ENCODE peak calls at places on chromosomes 12 and 14, in seven cellular contexts. I, Y, V, S, H, O and T are unnamed samples.
A peak's percentile ranks its signal among the peaks of the same experiment; 100 is the strongest.

GRCh38 chr12:85794551-85794950 is 41.7 kb downstream of the RASSF9 start:
- DNase-seq in V (no peak), O (peak; percentile 27), I (no peak), H (no peak), Y (no peak), S (peak; percentile 11), T (peak; percentile 87)

GRCh38 chr12:132582582-132583279 is 27.7 kb downstream of the LRCOL1 start:
- DNase-seq in O (no peak), Y (no peak), I (no peak), H (no peak), V (no peak), S (no peak), T (no peak)

GRCh38 chr12:65878540-65878939 is 54.3 kb downstream of the HMGA2 start:
- DNase-seq in I (no peak), S (no peak), Y (no peak), O (peak; percentile 64), H (peak; percentile 68), V (no peak), T (no peak)

GRCh38 chr12:94384030-94384429 is 75.6 kb downstream of the CEP83 start:
- DNase-seq in O (no peak), I (no peak), V (no peak), Y (no peak), S (no peak), H (no peak), T (no peak)

GRCh38 chr12:30806989-30807694 is 52.4 kb upstream of the CAPRIN2 start:
- DNase-seq in V (no peak), Y (no peak), O (peak; percentile 90), I (no peak), S (peak; percentile 88), H (peak; percentile 35), T (peak; percentile 80)

GRCh38 chr14:75450381-75451276 is 22.8 kb downstream of the JDP2 start:
- DNase-seq in S (no peak), Y (peak; percentile 51), V (no peak), H (peak; percentile 95), I (no peak), O (peak; percentile 31), T (peak; percentile 29)

GRCh38 chr12:26668230-26668629 is 164.8 kb downstream of the ITPR2 start:
- DNase-seq in I (no peak), V (no peak), H (no peak), S (no peak), O (no peak), Y (no peak), T (no peak)

GRCh38 chr14:51849095-51849494 is 11.3 kb upstream of the GNG2 start:
- DNase-seq in S (peak; percentile 52), Y (no peak), V (no peak), I (no peak), O (no peak), H (no peak), T (no peak)

GRCh38 chr12:96036765-96037455 is 1.5 kb upstream of the LTA4H start:
- DNase-seq in Y (no peak), H (no peak), O (no peak), I (no peak), V (no peak), S (peak; percentile 56), T (no peak)

GRCh38 chr14:90421001-90421580 is 24.3 kb downstream of the CALM1 start:
- DNase-seq in I (no peak), O (no peak), S (no peak), Y (no peak), H (no peak), V (no peak), T (no peak)

GRCh38 chr12:127640181-127640886 is 626.6 kb upstream of the TMEM132C start:
- DNase-seq in Y (no peak), I (no peak), H (no peak), V (no peak), O (no peak), S (peak; percentile 68), T (peak; percentile 68)

GRCh38 chr14:65696801-65697200 is 284.3 kb downstream of the FUT8 start:
- DNase-seq in S (peak; percentile 54), H (no peak), V (peak; percentile 20), I (no peak), O (no peak), Y (no peak), T (no peak)

GRCh38 chr12:89648211-89648930 is 60.3 kb downstream of the ATP2B1 start:
- DNase-seq in O (peak; percentile 61), S (no peak), Y (no peak), I (no peak), V (no peak), H (no peak), T (no peak)

GRCh38 chr14:38210587-38211257 is 3.0 kb downstream of the SSTR1 start:
- DNase-seq in Y (no peak), S (peak; percentile 66), I (no peak), V (no peak), O (peak; percentile 48), H (peak; percentile 13), T (no peak)

GRCh38 chr14:63276492-63277342 is 42.0 kb downstream of the GPHB5 start:
- DNase-seq in H (no peak), I (peak; percentile 35), O (peak; percentile 76), V (no peak), S (peak; percentile 79), Y (no peak), T (peak; percentile 45)

GRCh38 chr14:103510311-103511021 is 12.2 kb downstream of the CKB start:
- DNase-seq in S (no peak), H (no peak), I (no peak), V (no peak), Y (no peak), O (no peak), T (no peak)
- TF ChIP-seq CTCF in S (no peak), H (no peak), I (no peak), V (no peak), Y (no peak), O (no peak), T (no peak)

GRCh38 chr12:21599143-21599999 is 5.3 kb downstream of the GYS2 start:
- DNase-seq in H (no peak), I (no peak), V (no peak), Y (no peak), S (no peak), O (no peak), T (no peak)
- H3K4me3 ChIP-seq in H (no peak overlapping the region), I (no peak overlapping the region), V (no peak overlapping the region), Y (no peak overlapping the region), S (no peak overlapping the region), O (no peak overlapping the region), T (no peak overlapping the region)

DNA sequence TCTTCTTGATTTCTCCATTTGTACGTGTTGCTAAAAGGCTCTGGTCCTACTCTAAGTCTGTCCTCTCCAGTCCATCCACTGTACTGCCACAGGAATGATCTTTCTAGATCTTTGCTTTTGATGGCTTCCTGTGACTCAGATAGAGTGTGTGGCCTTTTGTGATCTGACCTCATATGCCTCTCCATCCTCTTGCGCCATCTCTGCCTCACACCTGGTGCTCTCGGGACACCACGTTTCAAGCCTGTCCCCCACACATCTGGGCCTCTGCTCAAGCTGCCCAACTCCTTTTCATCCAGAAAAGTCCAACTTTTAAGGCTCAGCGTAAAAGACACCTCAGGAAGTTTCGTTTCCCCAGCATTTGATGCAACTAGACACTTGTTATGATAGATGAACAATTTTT is 39.0 kb downstream of the DCAF4 start:
- DNase-seq in I (no peak), Y (no peak), S (peak; percentile 68), V (no peak), H (no peak), O (peak; percentile 33), T (no peak)
- TF ChIP-seq CTCF in I (no peak), Y (no peak), S (no peak), V (no peak), H (no peak), O (no peak), T (no peak)

GRCh38 chr14:103718572-103718971 is 3.0 kb downstream of the ZFYVE21 start:
- DNase-seq in S (no peak), V (no peak), O (no peak), Y (no peak), I (no peak), H (no peak), T (peak; percentile 56)

GRCh38 chr14:103714063-103714724 is 1.1 kb downstream of the XRCC3 start:
- DNase-seq in I (no peak), O (no peak), Y (no peak), H (no peak), V (no peak), S (no peak), T (no peak)

GRCh38 chr14:103715052-103716000 is at the start of the genes XRCC3 and ZFYVE21:
- DNase-seq in H (peak; percentile 100), O (peak; percentile 100), I (peak; percentile 99), V (peak; percentile 97), S (peak; percentile 100), Y (peak; percentile 100), T (peak; percentile 98)

GRCh38 chr14:103716091-103716801 is 636 bp downstream of the ZFYVE21 start:
- DNase-seq in S (no peak), Y (peak; percentile 45), I (no peak), H (peak; percentile 51), V (no peak), O (peak; percentile 21), T (no peak)

DNA sequence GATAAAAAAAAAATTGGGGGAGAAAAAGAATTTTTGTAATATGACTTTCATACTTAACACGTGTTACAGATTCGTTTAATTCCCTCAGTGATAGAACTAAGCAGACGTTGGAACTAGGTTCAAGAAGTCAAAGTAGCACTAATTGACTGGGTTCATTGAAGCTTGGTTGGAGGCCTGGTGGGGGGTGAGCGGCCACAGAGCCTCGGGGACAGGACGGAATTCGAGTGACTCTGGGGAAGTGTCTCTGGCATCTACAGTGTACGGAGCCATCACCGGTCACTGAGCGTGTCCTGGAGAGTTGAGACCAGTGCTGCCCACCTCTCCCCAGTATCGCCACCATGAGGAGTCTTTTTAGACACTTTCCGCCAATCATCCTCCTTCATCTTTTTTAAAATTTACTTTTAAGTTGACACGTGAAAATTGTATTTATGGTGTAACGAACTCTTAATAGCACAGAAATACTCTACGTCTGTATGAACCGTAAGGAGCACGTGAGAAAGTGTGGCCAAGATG is 1.3 kb downstream of the ZFYVE21 start:
- DNase-seq in I (no peak), V (no peak), Y (no peak), O (no peak), H (no peak), S (no peak), T (no peak)
- H3K4me3 ChIP-seq in I (peak overlapping the region; percentile 75), V (peak overlapping the region; percentile 81), Y (peak overlapping the region; percentile 65), O (peak overlapping the region; percentile 84), H (peak overlapping the region; percentile 64), S (peak overlapping the region; percentile 67), T (peak overlapping the region; percentile 65)

GRCh38 chr12:121232977-121233627 is 23.2 kb downstream of the P2RX4 start:
- DNase-seq in I (no peak), V (no peak), Y (no peak), O (no peak), S (no peak), H (no peak), T (no peak)
- TF ChIP-seq CTCF in I (no peak), V (peak; percentile 3), Y (no peak), O (peak; percentile 7), S (no peak), H (no peak), T (no peak)